ENCODE peak calls at places on chromosomes 7 and 10, in nine cellular contexts. L is body of pancreas; V is MM.1S; N is PC-3; Q is A549; J is kidney epithelial cell; H is psoas muscle; Z is CD4-positive, CD25-positive, alpha-beta regulatory T cell; X is adipocyte. I is an unnamed sample.

GRCh38 chr7:4131043-4131442 is 551.1 kb upstream of the FOXK1 start:
- DNase-seq in L (no peak), V (no peak), N (no peak), Q (no peak), J (no peak), H (no peak), Z (no peak), X (no peak), I (no peak)

GRCh38 chr7:157480651-157481050 is 143.8 kb downstream of the DNAJB6 start:
- DNase-seq in L (no peak), V (no peak), N (no peak), Q (no peak), J (no peak), H (no peak), Z (no peak), X (no peak), I (no peak)

GRCh38 chr7:44930921-44931320 is 45.6 kb upstream of the PURB start:
- DNase-seq in L (no peak), V (no peak), N (no peak), Q (no peak), J (no peak), H (no peak), Z (no peak), X (no peak), I (no peak)

GRCh38 chr7:50266893-50267386 is 37.6 kb upstream of the IKZF1 start:
- DNase-seq in L (no peak), V (no peak), N (no peak), Q (no peak), J (no peak), H (peak; percentile 62), Z (peak; percentile 95), X (no peak), I (peak; percentile 98)

GRCh38 chr7:590731-591551 is 71.3 kb upstream of the PDGFA start:
- DNase-seq in L (no peak), V (no peak), N (no peak), Q (no peak), J (no peak), H (peak; percentile 48), Z (no peak), X (no peak), I (no peak)

GRCh38 chr10:86649471-86650150 is 4.7 kb upstream of the OPN4 start:
- DNase-seq in L (no peak), V (no peak), N (no peak), Q (no peak), J (no peak), H (no peak), Z (no peak), X (no peak), I (no peak)

GRCh38 chr10:104639595-104640338 is 1.3 kb upstream of the SORCS3 start:
- DNase-seq in L (no peak), V (no peak), N (no peak), Q (peak; percentile 25), J (no peak), H (no peak), Z (no peak), X (no peak), I (no peak)

GRCh38 chr10:17665742-17666141 is 21.8 kb downstream of the STAM start:
- DNase-seq in L (no peak), V (no peak), N (peak; percentile 53), Q (peak; percentile 61), J (peak; percentile 69), H (no peak), Z (no peak), X (peak; percentile 96), I (no peak)

GRCh38 chr10:70584941-70585544 is 17.5 kb downstream of the PRF1 start:
- DNase-seq in L (no peak), V (no peak), N (no peak), Q (no peak), J (no peak), H (no peak), Z (no peak), X (peak; percentile 41), I (no peak)

GRCh38 chr10:71725998-71726672 is 6.6 kb upstream of the C10orf105 start:
- DNase-seq in L (no peak), V (peak; percentile 36), N (peak; percentile 49), Q (peak; percentile 55), J (no peak), H (no peak), Z (peak; percentile 80), X (peak; percentile 50), I (peak; percentile 42)

GRCh38 chr10:127738512-127739424 is 1.8 kb downstream of the FOXI2 start:
- DNase-seq in L (no peak), V (peak; percentile 71), N (no peak), Q (no peak), J (no peak), H (no peak), Z (no peak), X (no peak), I (no peak)

GRCh38 chr10:91587710-91588638 is 44.9 kb downstream of the PPP1R3C start:
- DNase-seq in L (peak; percentile 48), V (no peak), N (peak; percentile 62), Q (peak; percentile 56), J (no peak), H (peak; percentile 59), Z (no peak), X (peak; percentile 70), I (no peak)

DNA sequence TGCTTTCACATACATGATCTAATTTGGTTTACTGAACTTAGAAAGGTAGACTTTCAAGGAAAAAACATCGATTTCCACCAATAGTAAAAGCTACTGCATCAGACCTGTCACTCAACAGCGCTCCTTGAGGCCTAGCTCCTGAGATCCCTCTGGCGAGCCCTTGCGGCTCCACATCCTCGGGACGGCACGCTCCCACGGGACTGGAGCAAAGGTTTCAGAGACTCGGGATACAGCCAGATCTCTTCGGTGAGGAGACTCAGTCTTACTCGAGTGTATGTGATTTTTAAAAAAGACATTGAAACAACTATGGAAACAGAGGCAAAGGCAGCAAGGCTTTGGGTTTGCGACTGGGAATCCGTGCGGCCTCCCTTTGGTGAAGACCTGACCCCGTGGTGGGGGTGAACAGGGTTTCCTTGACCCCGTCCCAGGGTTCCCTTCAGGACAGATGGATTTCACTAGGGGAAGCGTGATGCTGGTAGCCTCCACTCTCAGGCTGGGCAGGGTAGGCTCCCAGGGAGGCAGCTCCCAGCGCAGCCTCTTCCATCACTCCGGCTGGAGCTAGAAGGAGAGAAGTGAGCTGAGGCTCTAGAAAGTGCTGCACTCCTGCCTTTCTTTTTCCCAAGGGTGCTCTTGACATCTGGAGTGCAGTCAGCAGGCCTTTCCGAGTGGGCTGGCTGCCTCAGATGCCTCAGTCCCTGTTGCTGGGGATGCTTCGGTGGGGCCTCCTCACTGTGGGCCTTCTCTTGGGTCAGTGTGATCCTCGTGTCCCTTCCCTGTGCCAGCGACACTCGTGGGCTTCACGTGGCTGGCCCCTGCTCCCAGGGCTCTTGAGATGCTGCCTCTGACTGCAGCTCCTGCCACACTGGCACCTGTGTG is 5.8 kb upstream of the ATP6V0E2 start:
- DNase-seq in L (no peak), V (no peak), N (no peak), Q (no peak), J (no peak), H (no peak), Z (no peak), X (no peak), I (no peak)
- H3K4me3 ChIP-seq in L (no peak overlapping the region), V (no peak overlapping the region), N (no peak overlapping the region), Q (no peak overlapping the region), J (no peak overlapping the region), H (no peak overlapping the region), Z (peak overlapping the region; percentile 19), X (no peak overlapping the region), I (no peak overlapping the region)

DNA sequence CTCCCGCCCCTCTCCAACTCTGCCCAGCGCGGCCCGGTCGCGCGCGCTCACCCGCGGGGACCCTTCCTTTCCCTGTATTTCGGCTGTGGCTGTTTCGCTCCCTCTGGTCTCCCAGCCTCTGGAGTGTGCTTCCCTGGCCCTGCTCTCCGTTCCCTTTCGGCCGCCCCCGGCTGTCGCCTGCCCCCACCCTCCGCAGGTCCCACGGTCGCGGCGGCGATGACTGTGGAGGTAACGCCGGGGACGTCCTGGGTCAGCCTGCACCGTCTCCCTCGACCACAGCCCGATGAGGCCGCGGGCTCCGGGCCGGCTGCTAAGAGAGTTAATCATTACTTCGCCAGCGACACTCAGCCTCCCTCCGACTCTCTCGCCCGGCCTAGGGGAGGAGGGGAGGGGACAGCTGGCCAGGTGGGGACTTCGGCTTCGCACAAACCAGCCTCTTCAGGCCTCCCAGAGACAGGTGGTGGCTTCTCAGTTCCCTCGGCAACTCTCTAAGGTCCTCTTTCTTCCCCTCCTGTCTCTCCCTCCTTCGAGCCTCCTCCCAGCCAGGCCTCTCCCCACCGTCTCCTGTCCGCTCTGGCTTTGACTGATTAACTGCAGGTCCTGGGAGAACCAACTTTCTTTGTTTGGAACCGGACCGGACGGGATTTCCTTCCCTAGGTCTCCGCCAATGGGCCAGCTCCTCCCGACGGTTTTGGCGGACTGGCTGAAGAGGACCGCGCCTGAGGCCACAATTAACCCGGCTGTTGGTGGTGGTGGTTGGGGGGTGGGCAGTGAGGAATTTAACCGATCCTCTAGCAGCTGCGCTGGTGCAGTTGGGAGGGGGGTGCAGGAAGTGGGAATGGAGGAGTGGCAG is 5.6 kb upstream of the PAX2 start:
- DNase-seq in L (no peak), V (no peak), N (no peak), Q (peak; percentile 29), J (no peak), H (no peak), Z (no peak), X (no peak), I (no peak)
- H3K4me3 ChIP-seq in L (no peak overlapping the region), V (no peak overlapping the region), N (no peak overlapping the region), Q (peak overlapping the region; percentile 64), J (peak overlapping the region; percentile 72), H (no peak overlapping the region), Z (no peak overlapping the region), X (no peak overlapping the region), I (no peak overlapping the region)

GRCh38 chr10:58066126-58066525 is 201.6 kb downstream of the IPMK start:
- DNase-seq in L (no peak), V (no peak), N (no peak), Q (no peak), J (no peak), H (no peak), Z (no peak), X (no peak), I (no peak)

GRCh38 chr10:58066979-58067378 is 200.7 kb downstream of the IPMK start:
- DNase-seq in L (no peak), V (no peak), N (no peak), Q (no peak), J (no peak), H (no peak), Z (no peak), X (no peak), I (no peak)

GRCh38 chr10:58063854-58064480 is 203.7 kb downstream of the IPMK start:
- DNase-seq in L (no peak), V (no peak), N (no peak), Q (no peak), J (no peak), H (no peak), Z (no peak), X (no peak), I (no peak)

GRCh38 chr10:58065529-58065815 is 202.2 kb downstream of the IPMK start:
- DNase-seq in L (no peak), V (no peak), N (no peak), Q (no peak), J (no peak), H (no peak), Z (no peak), X (no peak), I (no peak)

GRCh38 chr10:58064714-58065528 is 202.8 kb downstream of the IPMK start:
- DNase-seq in L (no peak), V (peak; percentile 65), N (peak; percentile 92), Q (peak; percentile 63), J (peak; percentile 5), H (no peak), Z (peak; percentile 4), X (peak; percentile 84), I (peak; percentile 27)
- H3K4me3 ChIP-seq in L (no peak overlapping the region), V (no peak overlapping the region), N (no peak overlapping the region), Q (no peak overlapping the region), J (no peak overlapping the region), H (no peak overlapping the region), Z (no peak overlapping the region), X (no peak overlapping the region), I (no peak overlapping the region)

GRCh38 chr7:30032310-30033125 is 4.3 kb downstream of the PLEKHA8 start:
- DNase-seq in L (no peak), V (peak; percentile 88), N (peak; percentile 38), Q (no peak), J (no peak), H (no peak), Z (no peak), X (peak; percentile 84), I (no peak)
- H3K4me3 ChIP-seq in L (no peak overlapping the region), V (peak overlapping the region; percentile 45), N (peak overlapping the region; percentile 9), Q (no peak overlapping the region), J (no peak overlapping the region), H (no peak overlapping the region), Z (no peak overlapping the region), X (no peak overlapping the region), I (no peak overlapping the region)